ENCODE peak calls at places on chromosome 9, in ten cellular contexts. H, U, X, Q, T, G, Y, S, L and I are unnamed samples.

GRCh38 chr9:114112325-114112724 is 13.2 kb upstream of the KIF12 start:
- DNase-seq in H (no peak), U (no peak), X (no peak), Q (no peak), T (no peak), G (peak), Y (no peak), S (no peak), L (no peak), I (no peak)

GRCh38 chr9:124108216-124108615 is 96.6 kb downstream of the LHX2 start:
- DNase-seq in H (no peak), U (no peak), X (no peak), Q (no peak), T (no peak), G (no peak), Y (no peak), S (no peak), L (no peak), I (no peak)

GRCh38 chr9:4022435-4023067 is 277.3 kb downstream of the GLIS3 start:
- DNase-seq in H (no peak), U (no peak), X (no peak), Q (no peak), T (no peak), G (no peak), Y (no peak), S (no peak), L (no peak), I (no peak)

GRCh38 chr9:89807682-89808075 is 202.9 kb downstream of the GADD45G start:
- DNase-seq in H (no peak), U (no peak), X (no peak), Q (no peak), T (no peak), G (no peak), Y (no peak), S (no peak), L (no peak), I (no peak)

GRCh38 chr9:134286513-134287245 is 39.6 kb upstream of the RXRA start:
- DNase-seq in H (no peak), U (no peak), X (no peak), Q (no peak), T (no peak), G (peak), Y (no peak), S (no peak), L (peak), I (no peak)

GRCh38 chr9:7974335-7975005 is 174.9 kb upstream of the DMAC1 start:
- DNase-seq in H (no peak), U (no peak), X (no peak), Q (no peak), T (no peak), G (no peak), Y (no peak), S (no peak), L (no peak), I (no peak)

GRCh38 chr9:80326105-80326504 is 754.3 kb downstream of the TLE4 start:
- DNase-seq in H (no peak), U (no peak), X (no peak), Q (no peak), T (no peak), G (no peak), Y (no peak), S (no peak), L (no peak), I (no peak)

GRCh38 chr9:97761066-97761598 is 64.0 kb upstream of the XPA start:
- DNase-seq in H (no peak), U (no peak), X (no peak), Q (no peak), T (no peak), G (no peak), Y (no peak), S (no peak), L (no peak), I (no peak)

GRCh38 chr9:94869415-94869838 is 142.9 kb downstream of the AOPEP start:
- DNase-seq in H (no peak), U (no peak), X (peak), Q (no peak), T (peak), G (no peak), Y (no peak), S (no peak), L (no peak), I (no peak)

GRCh38 chr9:4147476-4148214 is 152.2 kb downstream of the GLIS3 start:
- DNase-seq in H (no peak), U (no peak), X (no peak), Q (peak), T (no peak), G (no peak), Y (no peak), S (peak), L (no peak), I (no peak)

GRCh38 chr9:16217933-16218830 is 652.3 kb downstream of the BNC2 start:
- DNase-seq in H (no peak), U (no peak), X (no peak), Q (no peak), T (no peak), G (peak), Y (no peak), S (no peak), L (no peak), I (no peak)

GRCh38 chr9:136121801-136122200 is 3.1 kb upstream of the TMEM250 start:
- DNase-seq in H (no peak), U (no peak), X (no peak), Q (no peak), T (no peak), G (no peak), Y (no peak), S (no peak), L (no peak), I (no peak)

GRCh38 chr9:86807577-86807976 is 139.7 kb downstream of the GAS1 start:
- DNase-seq in H (no peak), U (no peak), X (no peak), Q (peak), T (no peak), G (peak), Y (no peak), S (no peak), L (no peak), I (no peak)

GRCh38 chr9:14314424-14314928 is 535 bp upstream of the NFIB start:
- DNase-seq in H (peak), U (peak), X (peak), Q (peak), T (peak), G (peak), Y (no peak), S (peak), L (peak), I (no peak)

GRCh38 chr9:112777914-112778313 is 27.4 kb downstream of the SNX30 start:
- DNase-seq in H (no peak), U (no peak), X (no peak), Q (no peak), T (no peak), G (peak), Y (no peak), S (peak), L (no peak), I (no peak)

GRCh38 chr9:136537896-136538598 is 7.8 kb downstream of the NOTCH1 start:
- DNase-seq in H (no peak), U (no peak), X (peak), Q (no peak), T (no peak), G (no peak), Y (no peak), S (no peak), L (no peak), I (no peak)

GRCh38 chr9:37028425-37029031 is 5.5 kb downstream of the PAX5 start:
- DNase-seq in H (no peak), U (no peak), X (no peak), Q (no peak), T (no peak), G (no peak), Y (no peak), S (no peak), L (no peak), I (no peak)

GRCh38 chr9:129394011-129394919 is 216.2 kb upstream of the IER5L start:
- DNase-seq in H (peak), U (no peak), X (no peak), Q (no peak), T (no peak), G (no peak), Y (no peak), S (no peak), L (no peak), I (no peak)

GRCh38 chr9:98081477-98082219 is 25.1 kb downstream of the NANS start:
- DNase-seq in H (peak), U (no peak), X (no peak), Q (no peak), T (peak), G (peak), Y (no peak), S (peak), L (no peak), I (peak)

GRCh38 chr9:73038613-73039012 is 85.8 kb upstream of the ALDH1A1 start:
- DNase-seq in H (peak), U (no peak), X (no peak), Q (peak), T (peak), G (peak), Y (no peak), S (peak), L (no peak), I (no peak)

GRCh38 chr9:92589918-92590317 is 54.1 kb upstream of the ECM2 start:
- DNase-seq in H (no peak), U (no peak), X (no peak), Q (no peak), T (no peak), G (no peak), Y (no peak), S (no peak), L (no peak), I (no peak)

GRCh38 chr9:133458643-133459312 is 1.0 kb upstream of the CACFD1 start:
- DNase-seq in H (no peak), U (no peak), X (no peak), Q (no peak), T (no peak), G (no peak), Y (no peak), S (no peak), L (no peak), I (no peak)

GRCh38 chr9:561430-561829 is 280.1 kb upstream of the DMRT1 start:
- DNase-seq in H (no peak), U (no peak), X (no peak), Q (no peak), T (peak), G (no peak), Y (no peak), S (peak), L (no peak), I (no peak)

GRCh38 chr9:126301985-126302603 is 24.5 kb upstream of the MVB12B start:
- DNase-seq in H (no peak), U (peak), X (peak), Q (peak), T (peak), G (peak), Y (peak), S (peak), L (no peak), I (peak)

GRCh38 chr9:3436629-3437028 is 89.2 kb downstream of the RFX3 start:
- DNase-seq in H (no peak), U (no peak), X (peak), Q (no peak), T (no peak), G (no peak), Y (no peak), S (peak), L (no peak), I (peak)

GRCh38 chr9:2173170-2173569 is 158.0 kb downstream of the SMARCA2 start:
- DNase-seq in H (no peak), U (no peak), X (no peak), Q (no peak), T (no peak), G (no peak), Y (no peak), S (no peak), L (no peak), I (no peak)

GRCh38 chr9:34987160-34988040 is 2.1 kb upstream of the DNAJB5 start:
- DNase-seq in H (peak), U (no peak), X (no peak), Q (no peak), T (no peak), G (no peak), Y (no peak), S (peak), L (no peak), I (no peak)

GRCh38 chr9:34653610-34654072 is 1.7 kb downstream of the IL11RA start:
- DNase-seq in H (peak), U (no peak), X (no peak), Q (no peak), T (no peak), G (peak), Y (no peak), S (no peak), L (no peak), I (no peak)

GRCh38 chr9:73121375-73121935 is 30.2 kb upstream of the ANXA1 start:
- DNase-seq in H (no peak), U (no peak), X (no peak), Q (no peak), T (no peak), G (no peak), Y (no peak), S (peak), L (no peak), I (no peak)

GRCh38 chr9:105187781-105188180 is 56.7 kb upstream of the SLC44A1 start:
- DNase-seq in H (no peak), U (no peak), X (peak), Q (no peak), T (peak), G (peak), Y (no peak), S (peak), L (no peak), I (peak)

GRCh38 chr9:135772056-135773042 is 70.4 kb downstream of the KCNT1 start:
- DNase-seq in H (no peak), U (no peak), X (no peak), Q (no peak), T (no peak), G (no peak), Y (no peak), S (no peak), L (no peak), I (no peak)

GRCh38 chr9:98775831-98776441 is 20.4 kb downstream of the ANKS6 start:
- DNase-seq in H (peak), U (peak), X (peak), Q (no peak), T (no peak), G (peak), Y (no peak), S (peak), L (no peak), I (peak)

GRCh38 chr9:93671030-93671358 is 94.6 kb downstream of the PHF2 start:
- DNase-seq in H (no peak), U (no peak), X (no peak), Q (no peak), T (no peak), G (no peak), Y (no peak), S (no peak), L (no peak), I (no peak)